ENCODE peak calls at places on chromosomes 6 and 20, in eight cellular contexts. K is fibroblast of pulmonary artery, O is psoas muscle, P is type B pancreatic cell, T is fibroblast of the aortic adventitia, L is heart left ventricle, A is spleen, C is transverse colon. W is an unnamed sample.

GRCh38 chr6:41974281-41974825 is 32.7 kb upstream of the CCND3 start:
- DNase-seq in O (no peak), C (no peak), L (no peak), P (no peak), K (no peak), T (no peak), A (no peak), W (no peak)

GRCh38 chr20:51624157-51624731 is 81.7 kb upstream of the NFATC2 start:
- DNase-seq in K (peak), T (peak), O (peak), A (peak), C (peak), L (peak), P (peak), W (peak)

GRCh38 chr6:166365806-166366205 is 16.9 kb downstream of the MPC1 start:
- DNase-seq in C (no peak), A (no peak), K (no peak), P (no peak), L (no peak), T (peak), O (no peak), W (no peak)

GRCh38 chr20:6651016-6651415 is 116.5 kb upstream of the BMP2 start:
- DNase-seq in K (peak), T (no peak), O (peak), P (no peak), C (peak), L (no peak), A (no peak), W (no peak)

GRCh38 chr20:32325706-32326506 is 32.2 kb upstream of the ASXL1 start:
- DNase-seq in T (peak), P (no peak), C (peak), A (no peak), L (no peak), K (peak), O (no peak), W (no peak)

GRCh38 chr20:47400685-47401084 is 44.2 kb upstream of the ZMYND8 start:
- DNase-seq in L (no peak), O (no peak), A (no peak), P (no peak), K (no peak), C (no peak), T (no peak), W (no peak)

GRCh38 chr20:17568972-17569471 is 853 bp upstream of the DSTN start:
- DNase-seq in P (peak), A (peak), L (peak), C (peak), T (peak), K (peak), O (peak), W (no peak)

GRCh38 chr6:10510592-10511367 is 10.4 kb upstream of the GCNT2 start:
- DNase-seq in A (peak), O (peak), T (peak), K (peak), C (peak), P (no peak), L (peak), W (no peak)

GRCh38 chr6:116564921-116565872 is 6.1 kb upstream of the RWDD1 start:
- DNase-seq in P (peak), O (peak), L (peak), A (peak), C (no peak), K (no peak), T (no peak), W (no peak)

GRCh38 chr6:106163446-106163965 is 77.4 kb downstream of the PRDM1 start:
- DNase-seq in L (no peak), C (peak), O (no peak), T (peak), A (peak), P (no peak), K (peak), W (peak)

GRCh38 chr6:130467146-130467545 is 101.3 kb downstream of the TMEM200A start:
- DNase-seq in A (no peak), L (no peak), P (no peak), K (no peak), O (no peak), C (no peak), T (no peak), W (no peak)

GRCh38 chr6:74510878-74511277 is 695.0 kb downstream of the COL12A1 start:
- DNase-seq in C (no peak), A (no peak), T (no peak), O (no peak), P (no peak), K (peak), L (no peak), W (no peak)

GRCh38 chr6:1758076-1758679 is 148.5 kb downstream of the FOXC1 start:
- DNase-seq in A (no peak), P (no peak), L (no peak), K (no peak), T (no peak), O (no peak), C (no peak), W (no peak)

GRCh38 chr6:138088307-138088744 is 18.9 kb downstream of the PERP start:
- DNase-seq in C (peak), A (no peak), K (peak), L (no peak), P (no peak), T (peak), O (no peak), W (no peak)

GRCh38 chr20:40668449-40669228 is 20.4 kb downstream of the MAFB start:
- DNase-seq in T (no peak), L (no peak), K (no peak), P (no peak), O (no peak), A (no peak), C (no peak), W (no peak)
- TF ChIP-seq CTCF in T (no peak), L (no peak), K (no peak), P (no peak), O (no peak), A (no peak), C (no peak), W (no peak)

GRCh38 chr6:132726608-132726975 is 12.7 kb upstream of the VNN1 start:
- DNase-seq in C (no peak), T (no peak), O (no peak), A (no peak), K (no peak), P (no peak), L (no peak), W (no peak)

GRCh38 chr6:132731086-132731485 is 17.2 kb upstream of the VNN1 start:
- DNase-seq in K (no peak), O (no peak), C (no peak), L (no peak), A (no peak), T (no peak), P (no peak), W (no peak)

GRCh38 chr6:132730560-132730959 is 16.7 kb upstream of the VNN1 start:
- DNase-seq in T (peak), C (no peak), K (peak), O (no peak), L (no peak), P (no peak), A (no peak), W (no peak)

GRCh38 chr6:132725947-132726607 is 12.2 kb upstream of the VNN1 start:
- DNase-seq in K (no peak), O (no peak), L (no peak), C (no peak), A (no peak), P (no peak), T (no peak), W (no peak)

DNA sequence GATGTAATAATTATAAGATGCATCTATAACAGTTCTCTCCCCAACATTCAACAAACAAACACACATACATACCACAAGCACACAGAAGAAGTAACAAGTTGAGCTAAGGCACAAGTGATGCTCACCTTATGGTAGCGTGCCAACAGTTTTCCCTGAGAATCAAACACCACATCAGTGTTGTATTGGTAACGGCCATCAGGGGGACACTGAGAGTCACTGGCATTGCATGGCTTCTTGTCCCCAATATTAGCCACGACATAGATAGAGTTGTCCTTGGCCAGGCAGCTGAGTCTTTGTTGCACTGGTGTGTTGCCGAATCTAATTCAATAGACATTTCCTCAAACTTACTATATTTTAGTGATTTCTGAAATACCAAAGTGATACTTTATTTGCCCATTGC is 14.8 kb upstream of the VNN1 start:
- DNase-seq in O (no peak), K (no peak), A (no peak), P (no peak), C (no peak), T (no peak), L (no peak), W (no peak)
- TF ChIP-seq CTCF in O (no peak), K (no peak), A (no peak), P (peak), C (no peak), T (no peak), L (no peak), W (no peak)

DNA sequence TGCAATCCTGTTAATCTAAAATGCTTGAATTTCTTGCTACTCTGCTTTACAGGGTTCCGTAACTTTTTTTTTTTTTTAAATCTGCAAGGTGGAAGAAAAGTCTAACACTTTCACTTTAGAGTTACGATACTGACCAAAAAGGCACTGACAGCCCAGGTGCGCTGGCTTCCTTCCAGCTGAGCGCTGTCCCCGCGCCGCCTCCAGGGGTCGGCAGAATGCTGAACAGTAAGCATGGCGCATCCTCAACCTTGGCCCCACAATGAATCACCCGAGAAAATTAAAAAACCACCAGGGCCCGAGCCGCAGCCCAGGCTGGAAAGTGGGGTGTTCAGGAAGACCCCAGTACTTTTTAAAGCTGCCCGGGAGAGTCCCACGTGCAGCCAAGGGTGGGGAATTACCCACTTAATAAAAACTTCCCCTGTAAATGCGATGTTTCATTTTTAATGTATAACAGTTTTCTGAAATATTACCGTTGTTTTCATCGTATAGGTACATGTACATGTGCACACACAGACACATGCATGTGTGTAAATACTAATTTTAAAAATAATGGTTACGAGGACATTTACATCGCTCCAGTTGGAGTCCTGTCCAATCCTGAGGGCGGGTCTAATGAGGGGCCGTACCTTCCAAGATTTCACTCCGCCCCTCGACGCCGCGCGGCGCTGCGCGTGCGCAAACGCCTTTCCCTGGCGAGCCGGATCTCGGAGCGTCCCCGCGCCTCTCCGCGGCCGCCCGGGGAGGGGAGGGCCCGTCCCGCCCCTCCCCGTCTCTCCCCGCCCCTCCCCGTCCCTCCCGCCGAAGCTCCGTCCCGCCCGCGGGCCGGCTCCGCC is 420 bp upstream of the GINM1 start:
- DNase-seq in T (peak), L (peak), K (peak), O (peak), C (peak), A (peak), P (peak), W (peak)
- TF ChIP-seq CTCF in T (peak), L (peak), K (peak), O (peak), C (peak), A (peak), P (peak), W (peak)

GRCh38 chr20:45441746-45442145 is 25.8 kb downstream of the PIGT start:
- DNase-seq in C (no peak), A (no peak), O (no peak), L (no peak), K (no peak), P (no peak), T (no peak), W (no peak)

GRCh38 chr20:45448250-45448649 is 21.3 kb upstream of the WFDC2 start:
- DNase-seq in L (no peak), C (no peak), K (no peak), T (no peak), P (no peak), O (no peak), A (no peak), W (no peak)

GRCh38 chr20:45449528-45449927 is 20.0 kb upstream of the WFDC2 start:
- DNase-seq in T (no peak), K (no peak), A (no peak), O (no peak), P (no peak), C (peak), L (no peak), W (no peak)

GRCh38 chr20:45444050-45444449 is 25.5 kb upstream of the WFDC2 start:
- DNase-seq in P (no peak), T (no peak), C (no peak), A (no peak), K (no peak), L (no peak), O (no peak), W (no peak)

DNA sequence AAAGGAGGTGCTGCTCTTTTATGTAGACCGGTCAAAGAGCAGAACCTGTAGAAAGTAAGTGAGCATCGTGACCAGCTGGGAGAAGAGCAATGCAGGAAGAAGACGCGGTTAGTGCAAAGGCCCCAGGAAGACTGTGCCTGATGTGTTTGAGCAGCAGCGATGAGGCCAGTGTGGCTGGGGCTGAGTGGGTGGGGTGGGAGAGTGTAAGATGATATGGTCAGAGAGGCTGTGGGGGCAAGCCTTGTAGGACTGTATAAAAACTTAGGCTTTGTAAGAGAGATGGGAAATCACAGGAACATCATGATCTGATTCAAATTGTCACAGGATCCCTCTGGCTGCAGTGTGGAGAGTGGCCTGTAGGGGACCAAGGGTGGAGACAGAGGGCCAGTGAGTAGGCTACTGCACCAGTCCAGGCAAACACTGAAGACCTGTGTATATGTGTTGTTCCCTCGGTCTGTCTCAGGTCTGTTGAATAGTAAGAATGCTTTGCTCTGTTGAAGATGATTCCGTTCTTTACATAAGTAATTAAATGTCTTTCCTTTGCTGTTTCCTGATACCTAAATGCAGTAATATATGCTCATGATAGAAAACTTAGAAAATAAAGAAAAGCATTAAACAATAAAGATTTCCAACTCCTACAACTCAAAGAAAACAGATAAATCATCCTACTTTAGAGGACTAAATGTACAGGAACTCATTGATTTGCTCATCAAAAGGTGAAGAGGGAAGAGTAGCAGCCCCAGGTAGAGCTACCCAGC is 23.6 kb upstream of the WFDC2 start:
- DNase-seq in O (no peak), C (peak), A (no peak), L (no peak), P (no peak), K (peak), T (peak), W (no peak)
- TF ChIP-seq CTCF in O (peak), C (peak), A (peak), L (peak), P (peak), K (peak), T (peak), W (peak)

DNA sequence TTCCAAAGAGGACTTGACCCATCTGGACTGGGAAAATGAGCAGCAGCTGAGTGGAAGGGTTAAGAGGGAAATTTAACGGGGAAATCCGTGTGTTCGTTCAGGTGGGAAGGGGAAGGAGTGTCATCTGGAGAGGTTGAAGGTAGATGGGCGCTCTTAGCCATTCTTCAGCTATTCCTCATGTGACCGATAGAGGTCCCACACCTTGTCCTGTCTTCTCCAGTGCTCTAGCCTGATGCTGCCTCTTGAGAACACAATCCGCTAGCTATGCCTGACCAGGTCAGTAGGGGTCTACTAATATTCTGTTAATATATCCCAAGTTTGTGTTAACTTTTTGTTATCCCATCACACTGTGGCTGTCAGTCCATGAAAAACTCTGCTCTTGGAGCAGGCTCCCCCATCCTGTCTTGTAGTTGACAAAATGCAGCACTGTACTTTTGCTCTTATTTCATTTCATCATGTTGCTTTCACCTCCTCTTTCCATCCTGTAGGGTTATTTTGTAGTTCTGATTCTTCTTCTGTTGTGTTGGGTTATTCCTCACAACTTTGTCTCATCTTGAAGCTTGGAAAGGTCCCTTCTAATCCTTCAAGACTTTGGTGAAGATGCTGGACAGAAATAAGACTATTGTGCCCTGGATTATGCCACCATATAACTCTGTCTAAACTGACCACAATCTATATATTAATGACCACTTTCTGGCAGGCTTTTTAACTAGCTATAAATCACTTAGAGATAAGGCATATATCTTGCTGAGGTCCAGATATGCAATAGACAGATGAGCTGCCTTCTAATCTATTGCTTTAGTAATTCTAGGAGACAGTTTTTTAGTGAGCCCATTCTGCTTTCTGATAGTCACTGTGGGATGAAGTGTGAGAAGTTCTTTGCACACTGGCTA is 123.4 kb upstream of the SUPT3H start:
- DNase-seq in A (no peak), L (no peak), C (no peak), O (no peak), T (no peak), K (no peak), P (no peak), W (no peak)
- TF ChIP-seq CTCF in A (no peak), L (no peak), C (no peak), O (no peak), T (peak), K (peak), P (peak), W (no peak)

DNA sequence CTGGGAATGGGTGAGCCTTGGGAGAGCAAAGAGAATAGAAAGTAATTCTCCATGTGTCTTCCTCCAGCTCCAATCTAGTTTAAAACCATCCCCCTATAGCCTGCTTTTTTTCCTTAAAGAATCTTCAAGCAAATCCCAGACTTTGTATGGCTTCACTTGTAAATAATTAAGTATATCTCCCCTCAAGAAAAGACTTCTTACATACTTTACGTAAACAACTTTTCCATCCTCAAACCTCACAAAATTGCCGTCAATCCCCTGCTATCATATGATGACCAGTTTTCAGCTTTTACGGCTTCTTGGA is 88.5 kb upstream of the PHACTR3 start:
- DNase-seq in O (no peak), C (no peak), K (no peak), P (no peak), T (no peak), L (no peak), A (no peak), W (no peak)
- TF ChIP-seq CTCF in O (no peak), C (no peak), K (no peak), P (peak), T (no peak), L (peak), A (no peak), W (no peak)

GRCh38 chr6:12147557-12148316 is 135.6 kb downstream of the HIVEP1 start:
- DNase-seq in T (peak), O (no peak), P (no peak), A (no peak), K (peak), L (no peak), C (no peak), W (no peak)
- TF ChIP-seq CTCF in T (peak), O (no peak), P (peak), A (no peak), K (peak), L (no peak), C (peak), W (no peak)

W was measured in natural killer cell.